ENCODE peak calls at places on chromosomes 3 and 15, in ten cellular contexts. Q, M, P, Z, B, N, Y, U, X and J are unnamed samples.

GRCh38 chr3:136194409-136195257 is 1.5 kb downstream of the MSL2 start:
- DNase-seq in Q (no peak), M (no peak), P (no peak), Z (peak), B (peak), N (no peak), Y (peak), U (no peak), X (peak), J (peak)

GRCh38 chr3:138099417-138099816 is 16.0 kb downstream of the DZIP1L start:
- DNase-seq in Q (no peak), M (no peak), P (no peak), Z (no peak), B (no peak), N (no peak), Y (no peak), U (no peak), X (no peak), J (no peak)

GRCh38 chr3:15638193-15638890 is 36.8 kb downstream of the BTD start:
- DNase-seq in Q (peak), M (no peak), P (no peak), Z (no peak), B (peak), N (no peak), Y (no peak), U (no peak), X (no peak), J (no peak)

GRCh38 chr3:177345049-177345972 is 148.0 kb upstream of the TBL1XR1 start:
- DNase-seq in Q (peak), M (peak), P (no peak), Z (no peak), B (peak), N (no peak), Y (peak), U (peak), X (peak), J (peak)

GRCh38 chr3:99808163-99808794 is 9.4 kb upstream of the CMSS1 start:
- DNase-seq in Q (no peak), M (peak), P (peak), Z (no peak), B (peak), N (peak), Y (peak), U (peak), X (peak), J (no peak)

GRCh38 chr3:127428344-127429001 is 140.6 kb upstream of the PRR20G start:
- DNase-seq in Q (peak), M (no peak), P (peak), Z (no peak), B (no peak), N (no peak), Y (no peak), U (peak), X (no peak), J (no peak)

GRCh38 chr3:124504332-124505059 is 225.8 kb upstream of the UMPS start:
- DNase-seq in Q (no peak), M (no peak), P (peak), Z (no peak), B (peak), N (no peak), Y (no peak), U (no peak), X (no peak), J (no peak)

GRCh38 chr3:123421353-123422174 is 27.3 kb downstream of the ADCY5 start:
- DNase-seq in Q (no peak), M (peak), P (peak), Z (no peak), B (peak), N (no peak), Y (no peak), U (no peak), X (no peak), J (no peak)

GRCh38 chr3:23055733-23056376 is 147.3 kb upstream of the UBE2E2 start:
- DNase-seq in Q (no peak), M (peak), P (no peak), Z (no peak), B (peak), N (no peak), Y (no peak), U (no peak), X (no peak), J (no peak)

GRCh38 chr15:63598467-63599400 is 1.5 kb downstream of the FBXL22 start:
- DNase-seq in Q (peak), M (no peak), P (no peak), Z (no peak), B (peak), N (no peak), Y (no peak), U (no peak), X (no peak), J (no peak)

GRCh38 chr15:80106051-80106450 is 46.6 kb downstream of the ZFAND6 start:
- DNase-seq in Q (no peak), M (no peak), P (no peak), Z (no peak), B (peak), N (no peak), Y (no peak), U (no peak), X (no peak), J (no peak)

GRCh38 chr3:164814106-164814505 is 264.2 kb downstream of the SI start:
- DNase-seq in Q (no peak), M (no peak), P (no peak), Z (no peak), B (no peak), N (no peak), Y (no peak), U (no peak), X (no peak), J (no peak)

GRCh38 chr3:10464068-10464434 is 41.3 kb downstream of the ATP2B2 start:
- DNase-seq in Q (no peak), M (no peak), P (no peak), Z (no peak), B (no peak), N (no peak), Y (no peak), U (no peak), X (no peak), J (no peak)

GRCh38 chr3:147431746-147432145 is 22.6 kb downstream of the ZIC1 start:
- DNase-seq in Q (no peak), M (no peak), P (no peak), Z (no peak), B (no peak), N (no peak), Y (no peak), U (no peak), X (no peak), J (no peak)

GRCh38 chr3:65146149-65146548 is 458.3 kb upstream of the ADAMTS9 start:
- DNase-seq in Q (no peak), M (peak), P (no peak), Z (no peak), B (no peak), N (peak), Y (no peak), U (no peak), X (no peak), J (no peak)

GRCh38 chr15:44286814-44287555 is 1.5 kb upstream of the GOLM2 start:
- DNase-seq in Q (no peak), M (no peak), P (no peak), Z (no peak), B (no peak), N (no peak), Y (no peak), U (no peak), X (no peak), J (no peak)

GRCh38 chr3:14133876-14134275 is 9.0 kb downstream of the TMEM43 start:
- DNase-seq in Q (no peak), M (no peak), P (no peak), Z (no peak), B (no peak), N (no peak), Y (no peak), U (no peak), X (no peak), J (no peak)

GRCh38 chr3:183318846-183319770 is 66.1 kb downstream of the B3GNT5 start:
- DNase-seq in Q (no peak), M (no peak), P (no peak), Z (no peak), B (no peak), N (no peak), Y (no peak), U (no peak), X (no peak), J (no peak)

GRCh38 chr15:51494411-51495314 is 127.9 kb downstream of the DMXL2 start:
- DNase-seq in Q (no peak), M (peak), P (no peak), Z (no peak), B (peak), N (no peak), Y (no peak), U (no peak), X (no peak), J (no peak)

GRCh38 chr3:11650391-11650790 is 6.7 kb upstream of the VGLL4 start:
- DNase-seq in Q (no peak), M (no peak), P (no peak), Z (no peak), B (no peak), N (no peak), Y (no peak), U (no peak), X (no peak), J (no peak)

GRCh38 chr3:129878355-129878754 is 15.2 kb downstream of the TMCC1 start:
- DNase-seq in Q (no peak), M (no peak), P (no peak), Z (no peak), B (no peak), N (no peak), Y (no peak), U (no peak), X (no peak), J (no peak)

GRCh38 chr15:75921732-75922703 is 18.3 kb downstream of the FBXO22 start:
- DNase-seq in Q (no peak), M (peak), P (no peak), Z (no peak), B (peak), N (no peak), Y (peak), U (no peak), X (peak), J (no peak)

GRCh38 chr15:89499156-89499555 is 2.8 kb upstream of the RHCG start:
- DNase-seq in Q (peak), M (no peak), P (no peak), Z (no peak), B (no peak), N (no peak), Y (no peak), U (no peak), X (no peak), J (no peak)

GRCh38 chr3:123884258-123884831 is at the start of gene MYLK:
- DNase-seq in Q (peak), M (peak), P (peak), Z (no peak), B (peak), N (peak), Y (peak), U (peak), X (peak), J (peak)

GRCh38 chr3:89113887-89114840 is 6.7 kb downstream of the EPHA3 start:
- DNase-seq in Q (peak), M (peak), P (no peak), Z (no peak), B (peak), N (peak), Y (peak), U (peak), X (peak), J (peak)

GRCh38 chr3:122635789-122636188 is 44.9 kb upstream of the PARP14 start:
- DNase-seq in Q (no peak), M (peak), P (no peak), Z (no peak), B (no peak), N (no peak), Y (no peak), U (no peak), X (no peak), J (no peak)

GRCh38 chr15:26081758-26082068 is 218.6 kb upstream of the ATP10A start:
- DNase-seq in Q (no peak), M (no peak), P (no peak), Z (no peak), B (no peak), N (no peak), Y (no peak), U (no peak), X (no peak), J (no peak)

GRCh38 chr3:18648163-18648562 is 223.0 kb upstream of the SATB1 start:
- DNase-seq in Q (no peak), M (no peak), P (no peak), Z (no peak), B (no peak), N (no peak), Y (no peak), U (no peak), X (no peak), J (no peak)

GRCh38 chr3:105827959-105828358 is 40.9 kb downstream of the CBLB start:
- DNase-seq in Q (peak), M (peak), P (no peak), Z (no peak), B (peak), N (peak), Y (peak), U (no peak), X (peak), J (no peak)

GRCh38 chr15:75696854-75697259 is 15.8 kb downstream of the CSPG4 start:
- DNase-seq in Q (no peak), M (no peak), P (no peak), Z (no peak), B (no peak), N (no peak), Y (no peak), U (no peak), X (no peak), J (no peak)

GRCh38 chr3:58633157-58633865 is 33.3 kb downstream of the FAM3D start:
- DNase-seq in Q (no peak), M (no peak), P (no peak), Z (no peak), B (no peak), N (no peak), Y (no peak), U (peak), X (no peak), J (no peak)

GRCh38 chr15:85545757-85546156 is 165.4 kb downstream of the AKAP13 start:
- DNase-seq in Q (no peak), M (no peak), P (no peak), Z (no peak), B (no peak), N (no peak), Y (no peak), U (no peak), X (no peak), J (no peak)

GRCh38 chr15:23596736-23597135 is 31.3 kb downstream of the MKRN3 start:
- DNase-seq in Q (no peak), M (no peak), P (no peak), Z (no peak), B (no peak), N (no peak), Y (no peak), U (no peak), X (no peak), J (no peak)

GRCh38 chr3:14494973-14495300 is 45.2 kb downstream of the GRIP2 start:
- DNase-seq in Q (no peak), M (no peak), P (no peak), Z (no peak), B (no peak), N (no peak), Y (no peak), U (no peak), X (no peak), J (no peak)